ENCODE peak calls at places on chromosomes 1 and 21, in four cellular contexts. One of them, this sample, is unnamed.

GRCh38 chr1:85047472-85048295 is 616 bp downstream of the MCOLN3 start:
- DNase-seq in HFF-Myc: no peak
- DNase-seq in memory B cell: peak; percentile 28
- DNase-seq in NCI-H1417: peak; percentile 57
- DNase-seq in this sample: no peak

GRCh38 chr1:65256860-65257719 is 52.3 kb upstream of the DNAJC6 start:
- DNase-seq in HFF-Myc: no peak
- DNase-seq in memory B cell: no peak
- DNase-seq in NCI-H1417: no peak
- DNase-seq in this sample: no peak

GRCh38 chr1:36352910-36353878 is 29.7 kb upstream of the EVA1B start:
- DNase-seq in HFF-Myc: no peak
- DNase-seq in NCI-H1417: no peak
- DNase-seq in memory B cell: no peak
- DNase-seq in this sample: no peak

GRCh38 chr1:200959341-200959985 is 64.1 kb downstream of the KIF21B start:
- DNase-seq in HFF-Myc: no peak
- DNase-seq in memory B cell: no peak
- DNase-seq in NCI-H1417: no peak
- DNase-seq in this sample: no peak

GRCh38 chr1:238409947-238410346 is 519.2 kb upstream of the ZP4 start:
- DNase-seq in memory B cell: no peak
- DNase-seq in NCI-H1417: no peak
- DNase-seq in HFF-Myc: no peak
- DNase-seq in this sample: no peak

GRCh38 chr1:156627313-156627880 is 8.2 kb downstream of the HAPLN2 start:
- DNase-seq in memory B cell: no peak
- DNase-seq in HFF-Myc: no peak
- DNase-seq in NCI-H1417: peak; percentile 75
- DNase-seq in this sample: peak; percentile 6

GRCh38 chr1:101373570-101373969 is 136.8 kb downstream of the S1PR1 start:
- DNase-seq in memory B cell: no peak
- DNase-seq in HFF-Myc: no peak
- DNase-seq in NCI-H1417: no peak
- DNase-seq in this sample: no peak

GRCh38 chr1:66981679-66982078 is 56.9 kb downstream of the MIER1 start:
- DNase-seq in NCI-H1417: no peak
- DNase-seq in memory B cell: no peak
- DNase-seq in HFF-Myc: no peak
- DNase-seq in this sample: no peak

GRCh38 chr1:246435421-246436041 is 71.5 kb downstream of the SMYD3 start:
- DNase-seq in HFF-Myc: no peak
- DNase-seq in NCI-H1417: no peak
- DNase-seq in memory B cell: no peak
- DNase-seq in this sample: no peak

GRCh38 chr1:205351984-205352713 is 4.6 kb downstream of the KLHDC8A start:
- DNase-seq in NCI-H1417: peak; percentile 99
- DNase-seq in HFF-Myc: no peak
- DNase-seq in memory B cell: no peak
- DNase-seq in this sample: peak; percentile 27

GRCh38 chr1:214123061-214123784 is 135.4 kb downstream of the PROX1 start:
- DNase-seq in NCI-H1417: peak; percentile 66
- DNase-seq in HFF-Myc: peak; percentile 6
- DNase-seq in memory B cell: no peak
- DNase-seq in this sample: peak; percentile 57

GRCh38 chr1:160377585-160378206 is 10.8 kb downstream of the NHLH1 start:
- DNase-seq in NCI-H1417: no peak
- DNase-seq in memory B cell: no peak
- DNase-seq in HFF-Myc: no peak
- DNase-seq in this sample: no peak

GRCh38 chr1:226429868-226430715 is 22.2 kb upstream of the PARP1 start:
- DNase-seq in HFF-Myc: no peak
- DNase-seq in memory B cell: no peak
- DNase-seq in NCI-H1417: no peak
- DNase-seq in this sample: no peak

GRCh38 chr1:27632387-27633297 is 2.3 kb downstream of the FGR start:
- DNase-seq in NCI-H1417: no peak
- DNase-seq in memory B cell: no peak
- DNase-seq in HFF-Myc: no peak
- DNase-seq in this sample: no peak

GRCh38 chr1:41394918-41395598 is 33.8 kb downstream of the FOXO6 start:
- DNase-seq in NCI-H1417: peak; percentile 82
- DNase-seq in HFF-Myc: no peak
- DNase-seq in memory B cell: no peak
- DNase-seq in this sample: no peak

GRCh38 chr1:176559474-176560390 is 96.8 kb downstream of the PAPPA2 start:
- DNase-seq in memory B cell: no peak
- DNase-seq in NCI-H1417: peak; percentile 87
- DNase-seq in HFF-Myc: peak; percentile 27
- DNase-seq in this sample: peak; percentile 26

GRCh38 chr1:51071291-51071690 is 30.7 kb upstream of the C1orf185 start:
- DNase-seq in HFF-Myc: no peak
- DNase-seq in NCI-H1417: no peak
- DNase-seq in memory B cell: no peak
- DNase-seq in this sample: no peak

GRCh38 chr1:200337410-200337809 is 72.4 kb downstream of the ZNF281 start:
- DNase-seq in memory B cell: no peak
- DNase-seq in NCI-H1417: no peak
- DNase-seq in HFF-Myc: no peak
- DNase-seq in this sample: no peak

GRCh38 chr1:92310185-92310597 is 11.3 kb downstream of the RPAP2 start:
- DNase-seq in NCI-H1417: peak; percentile 7
- DNase-seq in HFF-Myc: no peak
- DNase-seq in memory B cell: no peak
- DNase-seq in this sample: peak; percentile 17

GRCh38 chr1:36134805-36135339 is 9.8 kb upstream of the COL8A2 start:
- DNase-seq in HFF-Myc: no peak
- DNase-seq in NCI-H1417: peak; percentile 25
- DNase-seq in memory B cell: no peak
- DNase-seq in this sample: peak; percentile 5

GRCh38 chr1:154342836-154343472 is 17.6 kb downstream of the ATP8B2 start:
- DNase-seq in HFF-Myc: no peak
- DNase-seq in NCI-H1417: no peak
- DNase-seq in memory B cell: no peak
- DNase-seq in this sample: no peak

GRCh38 chr1:68228833-68229232 is 3.5 kb downstream of the WLS start:
- DNase-seq in NCI-H1417: no peak
- DNase-seq in memory B cell: no peak
- DNase-seq in HFF-Myc: no peak
- DNase-seq in this sample: no peak

GRCh38 chr1:56509713-56510641 is 69.4 kb downstream of the PLPP3 start:
- DNase-seq in NCI-H1417: no peak
- DNase-seq in HFF-Myc: no peak
- DNase-seq in memory B cell: no peak
- DNase-seq in this sample: no peak

GRCh38 chr1:38231941-38232340 is 185.3 kb upstream of the POU3F1 start:
- DNase-seq in memory B cell: no peak
- DNase-seq in NCI-H1417: no peak
- DNase-seq in HFF-Myc: no peak
- DNase-seq in this sample: no peak

GRCh38 chr1:202316186-202316585 is 25.6 kb downstream of the UBE2T start:
- DNase-seq in NCI-H1417: no peak
- DNase-seq in HFF-Myc: no peak
- DNase-seq in memory B cell: no peak
- DNase-seq in this sample: no peak

GRCh38 chr1:160056648-160057169 is 13.3 kb downstream of the KCNJ10 start:
- DNase-seq in memory B cell: no peak
- DNase-seq in NCI-H1417: no peak
- DNase-seq in HFF-Myc: no peak
- DNase-seq in this sample: no peak

GRCh38 chr1:171366099-171366498 is 52.1 kb downstream of the FMO4 start:
- DNase-seq in HFF-Myc: no peak
- DNase-seq in NCI-H1417: no peak
- DNase-seq in memory B cell: no peak
- DNase-seq in this sample: no peak

GRCh38 chr21:28099296-28099695 is 893.4 kb downstream of the LTN1 start:
- DNase-seq in NCI-H1417: no peak
- DNase-seq in memory B cell: no peak
- DNase-seq in HFF-Myc: no peak
- DNase-seq in this sample: no peak

GRCh38 chr21:44865561-44866280 is 7.8 kb downstream of the PTTG1IP start:
- DNase-seq in HFF-Myc: no peak
- DNase-seq in NCI-H1417: no peak
- DNase-seq in memory B cell: peak; percentile 40
- DNase-seq in this sample: no peak

GRCh38 chr1:112363636-112364035 is 32.4 kb upstream of the CTTNBP2NL start:
- DNase-seq in NCI-H1417: no peak
- DNase-seq in memory B cell: no peak
- DNase-seq in HFF-Myc: no peak
- DNase-seq in this sample: no peak

GRCh38 chr1:90417139-90417538 is 300.0 kb downstream of the BARHL2 start:
- DNase-seq in NCI-H1417: no peak
- DNase-seq in HFF-Myc: no peak
- DNase-seq in memory B cell: no peak
- DNase-seq in this sample: no peak

GRCh38 chr21:43598416-43599120 is 60.7 kb downstream of the HSF2BP start:
- DNase-seq in NCI-H1417: no peak
- DNase-seq in HFF-Myc: no peak
- DNase-seq in memory B cell: no peak
- DNase-seq in this sample: no peak

GRCh38 chr1:154431586-154432373 is 26.6 kb downstream of the IL6R start:
- DNase-seq in NCI-H1417: no peak
- DNase-seq in memory B cell: no peak
- DNase-seq in HFF-Myc: peak; percentile 42
- DNase-seq in this sample: no peak

GRCh38 chr1:57061369-57061768 is 95.6 kb upstream of the C8B start:
- DNase-seq in NCI-H1417: peak; percentile 28
- DNase-seq in memory B cell: no peak
- DNase-seq in HFF-Myc: peak; percentile 4
- DNase-seq in this sample: no peak

GRCh38 chr21:46441331-46441730 is 17.4 kb upstream of the DIP2A start:
- DNase-seq in HFF-Myc: no peak
- DNase-seq in memory B cell: no peak
- DNase-seq in NCI-H1417: no peak
- DNase-seq in this sample: no peak

GRCh38 chr1:27360159-27361043 is 6.4 kb downstream of the MAP3K6 start:
- DNase-seq in memory B cell: peak; percentile 63
- DNase-seq in HFF-Myc: no peak
- DNase-seq in NCI-H1417: no peak
- DNase-seq in this sample: no peak